ENCODE peak calls at places on chromosome 18, in nine cellular contexts. V, U, N, R, X, I, S, Y and B are unnamed samples.

GRCh38 chr18:49045585-49045984 is 94.8 kb upstream of the SMAD7 start:
- DNase-seq in V (no peak), U (no peak), N (no peak), R (no peak), X (no peak), I (no peak), S (no peak), Y (no peak), B (no peak)

GRCh38 chr18:3663870-3664512 is 214.0 kb downstream of the TGIF1 start:
- DNase-seq in V (no peak), U (no peak), N (no peak), R (no peak), X (no peak), I (no peak), S (no peak), Y (no peak), B (no peak)

GRCh38 chr18:22348521-22349316 is 69.0 kb downstream of the CTAGE1 start:
- DNase-seq in V (no peak), U (peak; percentile 24), N (no peak), R (peak; percentile 43), X (peak; percentile 47), I (peak; percentile 87), S (no peak), Y (no peak), B (peak; percentile 50)

GRCh38 chr18:36680042-36680441 is 148.8 kb downstream of the TPGS2 start:
- DNase-seq in V (no peak), U (no peak), N (no peak), R (no peak), X (no peak), I (no peak), S (no peak), Y (no peak), B (no peak)

GRCh38 chr18:74186661-74187060 is 38.3 kb downstream of the TIMM21 start:
- DNase-seq in V (no peak), U (no peak), N (no peak), R (no peak), X (no peak), I (no peak), S (no peak), Y (no peak), B (no peak)

GRCh38 chr18:55400590-55401274 is 187.3 kb downstream of the TCF4 start:
- DNase-seq in V (no peak), U (no peak), N (no peak), R (no peak), X (no peak), I (peak; percentile 49), S (no peak), Y (no peak), B (no peak)

GRCh38 chr18:37476182-37476581 is 89.4 kb downstream of the CELF4 start:
- DNase-seq in V (no peak), U (no peak), N (no peak), R (no peak), X (no peak), I (no peak), S (no peak), Y (peak; percentile 43), B (no peak)

GRCh38 chr18:51107594-51108305 is 77.7 kb downstream of the SMAD4 start:
- DNase-seq in V (no peak), U (peak; percentile 69), N (peak; percentile 4), R (no peak), X (no peak), I (no peak), S (no peak), Y (no peak), B (no peak)

GRCh38 chr18:38237796-38238195 is 672.2 kb upstream of the CELF4 start:
- DNase-seq in V (no peak), U (no peak), N (no peak), R (no peak), X (no peak), I (no peak), S (no peak), Y (no peak), B (no peak)

GRCh38 chr18:41077076-41077475 is 878.0 kb upstream of the PIK3C3 start:
- DNase-seq in V (no peak), U (no peak), N (no peak), R (no peak), X (no peak), I (peak; percentile 55), S (no peak), Y (no peak), B (no peak)

GRCh38 chr18:22933206-22933957 is at the start of gene RBBP8:
- DNase-seq in V (peak; percentile 70), U (peak; percentile 47), N (peak; percentile 70), R (peak; percentile 83), X (peak; percentile 73), I (peak; percentile 83), S (peak; percentile 90), Y (peak; percentile 96), B (peak; percentile 86)

GRCh38 chr18:76507830-76508381 is 12.9 kb upstream of the ZNF516 start:
- DNase-seq in V (no peak), U (no peak), N (no peak), R (no peak), X (no peak), I (no peak), S (no peak), Y (no peak), B (no peak)

GRCh38 chr18:56351911-56352502 is 286.4 kb downstream of the TXNL1 start:
- DNase-seq in V (no peak), U (peak; percentile 5), N (no peak), R (no peak), X (no peak), I (no peak), S (no peak), Y (no peak), B (no peak)

GRCh38 chr18:8439091-8439490 is 170.1 kb upstream of the RAB12 start:
- DNase-seq in V (no peak), U (no peak), N (no peak), R (no peak), X (no peak), I (no peak), S (no peak), Y (no peak), B (no peak)

GRCh38 chr18:5527603-5528002 is 16.2 kb downstream of the EPB41L3 start:
- DNase-seq in V (no peak), U (peak; percentile 87), N (no peak), R (peak; percentile 53), X (peak; percentile 92), I (peak; percentile 89), S (no peak), Y (no peak), B (no peak)

GRCh38 chr18:57697434-57697833 is 75.8 kb upstream of the NARS1 start:
- DNase-seq in V (no peak), U (no peak), N (no peak), R (no peak), X (no peak), I (no peak), S (no peak), Y (no peak), B (no peak)

GRCh38 chr18:79457239-79457638 is 61.5 kb downstream of the NFATC1 start:
- DNase-seq in V (no peak), U (no peak), N (no peak), R (no peak), X (no peak), I (no peak), S (no peak), Y (no peak), B (no peak)

GRCh38 chr18:79480171-79480981 is 84.6 kb downstream of the NFATC1 start:
- DNase-seq in V (no peak), U (no peak), N (no peak), R (peak; percentile 13), X (no peak), I (no peak), S (no peak), Y (no peak), B (no peak)

GRCh38 chr18:28855989-28856388 is 679.1 kb upstream of the CDH2 start:
- DNase-seq in V (no peak), U (no peak), N (no peak), R (no peak), X (no peak), I (peak; percentile 8), S (no peak), Y (no peak), B (no peak)

GRCh38 chr18:12946549-12947354 is 1.1 kb upstream of the SEH1L start:
- DNase-seq in V (no peak), U (peak; percentile 82), N (no peak), R (peak; percentile 46), X (peak; percentile 97), I (peak; percentile 89), S (no peak), Y (no peak), B (no peak)

GRCh38 chr18:74142251-74142650 is 5.4 kb downstream of the FBXO15 start:
- DNase-seq in V (no peak), U (no peak), N (no peak), R (no peak), X (no peak), I (no peak), S (no peak), Y (no peak), B (no peak)

GRCh38 chr18:36459786-36460185 is 162.3 kb downstream of the FHOD3 start:
- DNase-seq in V (no peak), U (no peak), N (no peak), R (no peak), X (no peak), I (no peak), S (no peak), Y (no peak), B (no peak)

GRCh38 chr18:63307555-63308200 is 11.9 kb downstream of the BCL2 start:
- DNase-seq in V (no peak), U (peak; percentile 67), N (no peak), R (no peak), X (no peak), I (peak; percentile 22), S (no peak), Y (no peak), B (no peak)

GRCh38 chr18:26052497-26052896 is 37.9 kb downstream of the SS18 start:
- DNase-seq in V (no peak), U (peak; percentile 26), N (no peak), R (no peak), X (no peak), I (peak; percentile 1), S (no peak), Y (no peak), B (no peak)

GRCh38 chr18:46672062-46672970 is 15.3 kb upstream of the LOXHD1 start:
- DNase-seq in V (no peak), U (peak; percentile 65), N (no peak), R (no peak), X (no peak), I (peak; percentile 58), S (peak; percentile 20), Y (no peak), B (no peak)

GRCh38 chr18:49967171-49967570 is 153.8 kb upstream of the ACAA2 start:
- DNase-seq in V (no peak), U (peak; percentile 98), N (no peak), R (no peak), X (no peak), I (no peak), S (no peak), Y (no peak), B (no peak)